ENCODE peak calls at places on chromosomes 11 and 22, in eight cellular contexts. One of them, this sample, is unnamed.
A peak's percentile ranks its signal among the peaks of the same experiment; 100 is the strongest.

GRCh38 chr11:46697303-46697702 is 3.1 kb downstream of the ARHGAP1 start:
- DNase-seq in NCI-H2081: no peak
- DNase-seq in stimulated activated CD8-positive, alpha-beta memory T cell treated with anti-CD3 and anti-CD28 coated beads, Interleukin-12 subunit alpha, Interleukin-12 subunit beta, amount 100 ng/mL, for 4 hours: no peak
- DNase-seq in NK-92 treated with Interleukin-12 subunit alpha and Interleukin-12 subunit beta, amount 100 ng/mL, for 24 hours: no peak
- DNase-seq in midbrain: peak; percentile 33
- DNase-seq in GM23338: no peak
- DNase-seq in mammary epithelial cell: no peak
- DNase-seq in HAP-1: no peak
- DNase-seq in this sample: no peak

GRCh38 chr22:34781676-34782075 is 284.3 kb upstream of the ISX start:
- DNase-seq in NCI-H2081: no peak
- DNase-seq in stimulated activated CD8-positive, alpha-beta memory T cell treated with anti-CD3 and anti-CD28 coated beads, Interleukin-12 subunit alpha, Interleukin-12 subunit beta, amount 100 ng/mL, for 4 hours: no peak
- DNase-seq in NK-92 treated with Interleukin-12 subunit alpha and Interleukin-12 subunit beta, amount 100 ng/mL, for 24 hours: no peak
- DNase-seq in midbrain: no peak
- DNase-seq in GM23338: no peak
- DNase-seq in mammary epithelial cell: no peak
- DNase-seq in HAP-1: no peak
- DNase-seq in this sample: no peak

GRCh38 chr11:119571311-119571710 is 148.3 kb upstream of the THY1 start:
- DNase-seq in NCI-H2081: no peak
- DNase-seq in stimulated activated CD8-positive, alpha-beta memory T cell treated with anti-CD3 and anti-CD28 coated beads, Interleukin-12 subunit alpha, Interleukin-12 subunit beta, amount 100 ng/mL, for 4 hours: no peak
- DNase-seq in NK-92 treated with Interleukin-12 subunit alpha and Interleukin-12 subunit beta, amount 100 ng/mL, for 24 hours: no peak
- DNase-seq in midbrain: no peak
- DNase-seq in GM23338: no peak
- DNase-seq in mammary epithelial cell: no peak
- DNase-seq in HAP-1: no peak
- DNase-seq in this sample: no peak

GRCh38 chr11:15123849-15124248 is 9.1 kb downstream of the INSC start:
- DNase-seq in NCI-H2081: no peak
- DNase-seq in stimulated activated CD8-positive, alpha-beta memory T cell treated with anti-CD3 and anti-CD28 coated beads, Interleukin-12 subunit alpha, Interleukin-12 subunit beta, amount 100 ng/mL, for 4 hours: no peak
- DNase-seq in NK-92 treated with Interleukin-12 subunit alpha and Interleukin-12 subunit beta, amount 100 ng/mL, for 24 hours: no peak
- DNase-seq in midbrain: no peak
- DNase-seq in GM23338: no peak
- DNase-seq in mammary epithelial cell: peak; percentile 76
- DNase-seq in HAP-1: no peak
- DNase-seq in this sample: no peak

GRCh38 chr11:20564811-20565210 is 34.6 kb upstream of the SLC6A5 start:
- DNase-seq in NCI-H2081: no peak
- DNase-seq in stimulated activated CD8-positive, alpha-beta memory T cell treated with anti-CD3 and anti-CD28 coated beads, Interleukin-12 subunit alpha, Interleukin-12 subunit beta, amount 100 ng/mL, for 4 hours: no peak
- DNase-seq in NK-92 treated with Interleukin-12 subunit alpha and Interleukin-12 subunit beta, amount 100 ng/mL, for 24 hours: no peak
- DNase-seq in midbrain: no peak
- DNase-seq in GM23338: no peak
- DNase-seq in mammary epithelial cell: no peak
- DNase-seq in HAP-1: no peak
- DNase-seq in this sample: no peak

GRCh38 chr11:64140101-64140500 is 25.8 kb downstream of the MACROD1 start:
- DNase-seq in NCI-H2081: no peak
- DNase-seq in stimulated activated CD8-positive, alpha-beta memory T cell treated with anti-CD3 and anti-CD28 coated beads, Interleukin-12 subunit alpha, Interleukin-12 subunit beta, amount 100 ng/mL, for 4 hours: no peak
- DNase-seq in NK-92 treated with Interleukin-12 subunit alpha and Interleukin-12 subunit beta, amount 100 ng/mL, for 24 hours: no peak
- DNase-seq in midbrain: no peak
- DNase-seq in GM23338: no peak
- DNase-seq in mammary epithelial cell: no peak
- DNase-seq in HAP-1: no peak
- DNase-seq in this sample: no peak

GRCh38 chr11:10534331-10534730 is 6.7 kb downstream of the RNF141 start:
- DNase-seq in NCI-H2081: no peak
- DNase-seq in stimulated activated CD8-positive, alpha-beta memory T cell treated with anti-CD3 and anti-CD28 coated beads, Interleukin-12 subunit alpha, Interleukin-12 subunit beta, amount 100 ng/mL, for 4 hours: no peak
- DNase-seq in NK-92 treated with Interleukin-12 subunit alpha and Interleukin-12 subunit beta, amount 100 ng/mL, for 24 hours: no peak
- DNase-seq in midbrain: no peak
- DNase-seq in GM23338: no peak
- DNase-seq in mammary epithelial cell: no peak
- DNase-seq in HAP-1: no peak
- DNase-seq in this sample: no peak

GRCh38 chr11:130813638-130814037 is 102.6 kb downstream of the SNX19 start:
- DNase-seq in NCI-H2081: no peak
- DNase-seq in stimulated activated CD8-positive, alpha-beta memory T cell treated with anti-CD3 and anti-CD28 coated beads, Interleukin-12 subunit alpha, Interleukin-12 subunit beta, amount 100 ng/mL, for 4 hours: no peak
- DNase-seq in NK-92 treated with Interleukin-12 subunit alpha and Interleukin-12 subunit beta, amount 100 ng/mL, for 24 hours: no peak
- DNase-seq in midbrain: no peak
- DNase-seq in GM23338: no peak
- DNase-seq in mammary epithelial cell: no peak
- DNase-seq in HAP-1: no peak
- DNase-seq in this sample: no peak

GRCh38 chr11:121829159-121829643 is 286.8 kb downstream of the BLID start:
- DNase-seq in NCI-H2081: no peak
- DNase-seq in stimulated activated CD8-positive, alpha-beta memory T cell treated with anti-CD3 and anti-CD28 coated beads, Interleukin-12 subunit alpha, Interleukin-12 subunit beta, amount 100 ng/mL, for 4 hours: no peak
- DNase-seq in NK-92 treated with Interleukin-12 subunit alpha and Interleukin-12 subunit beta, amount 100 ng/mL, for 24 hours: peak; percentile 3
- DNase-seq in midbrain: no peak
- DNase-seq in GM23338: no peak
- DNase-seq in mammary epithelial cell: peak; percentile 91
- DNase-seq in HAP-1: no peak
- DNase-seq in this sample: no peak

GRCh38 chr11:72821221-72821919 is 7.2 kb downstream of the ATG16L2 start:
- DNase-seq in NCI-H2081: peak; percentile 17
- DNase-seq in stimulated activated CD8-positive, alpha-beta memory T cell treated with anti-CD3 and anti-CD28 coated beads, Interleukin-12 subunit alpha, Interleukin-12 subunit beta, amount 100 ng/mL, for 4 hours: no peak
- DNase-seq in NK-92 treated with Interleukin-12 subunit alpha and Interleukin-12 subunit beta, amount 100 ng/mL, for 24 hours: no peak
- DNase-seq in midbrain: no peak
- DNase-seq in GM23338: peak; percentile 54
- DNase-seq in mammary epithelial cell: no peak
- DNase-seq in HAP-1: no peak
- DNase-seq in this sample: no peak

GRCh38 chr22:45629469-45630089 is 42.1 kb upstream of the ATXN10 start:
- DNase-seq in NCI-H2081: no peak
- DNase-seq in stimulated activated CD8-positive, alpha-beta memory T cell treated with anti-CD3 and anti-CD28 coated beads, Interleukin-12 subunit alpha, Interleukin-12 subunit beta, amount 100 ng/mL, for 4 hours: no peak
- DNase-seq in NK-92 treated with Interleukin-12 subunit alpha and Interleukin-12 subunit beta, amount 100 ng/mL, for 24 hours: no peak
- DNase-seq in midbrain: no peak
- DNase-seq in GM23338: peak; percentile 74
- DNase-seq in mammary epithelial cell: no peak
- DNase-seq in HAP-1: no peak
- DNase-seq in this sample: no peak

GRCh38 chr11:98507208-98507607 is 513.5 kb upstream of the CNTN5 start:
- DNase-seq in NCI-H2081: no peak
- DNase-seq in stimulated activated CD8-positive, alpha-beta memory T cell treated with anti-CD3 and anti-CD28 coated beads, Interleukin-12 subunit alpha, Interleukin-12 subunit beta, amount 100 ng/mL, for 4 hours: no peak
- DNase-seq in NK-92 treated with Interleukin-12 subunit alpha and Interleukin-12 subunit beta, amount 100 ng/mL, for 24 hours: no peak
- DNase-seq in midbrain: no peak
- DNase-seq in GM23338: no peak
- DNase-seq in mammary epithelial cell: no peak
- DNase-seq in HAP-1: no peak
- DNase-seq in this sample: no peak

GRCh38 chr22:26636296-26636695 is 14.5 kb downstream of the CRYBA4 start:
- DNase-seq in NCI-H2081: no peak
- DNase-seq in stimulated activated CD8-positive, alpha-beta memory T cell treated with anti-CD3 and anti-CD28 coated beads, Interleukin-12 subunit alpha, Interleukin-12 subunit beta, amount 100 ng/mL, for 4 hours: no peak
- DNase-seq in NK-92 treated with Interleukin-12 subunit alpha and Interleukin-12 subunit beta, amount 100 ng/mL, for 24 hours: no peak
- DNase-seq in midbrain: no peak
- DNase-seq in GM23338: no peak
- DNase-seq in mammary epithelial cell: no peak
- DNase-seq in HAP-1: no peak
- DNase-seq in this sample: no peak

GRCh38 chr22:39935116-39935515 is 25.1 kb upstream of the TMA7B start:
- DNase-seq in NCI-H2081: no peak
- DNase-seq in stimulated activated CD8-positive, alpha-beta memory T cell treated with anti-CD3 and anti-CD28 coated beads, Interleukin-12 subunit alpha, Interleukin-12 subunit beta, amount 100 ng/mL, for 4 hours: no peak
- DNase-seq in NK-92 treated with Interleukin-12 subunit alpha and Interleukin-12 subunit beta, amount 100 ng/mL, for 24 hours: no peak
- DNase-seq in midbrain: peak; percentile 25
- DNase-seq in GM23338: no peak
- DNase-seq in mammary epithelial cell: no peak
- DNase-seq in HAP-1: peak; percentile 51
- DNase-seq in this sample: no peak

GRCh38 chr11:65546217-65546958 is 11.8 kb downstream of the LTBP3 start:
- DNase-seq in NCI-H2081: peak; percentile 78
- DNase-seq in stimulated activated CD8-positive, alpha-beta memory T cell treated with anti-CD3 and anti-CD28 coated beads, Interleukin-12 subunit alpha, Interleukin-12 subunit beta, amount 100 ng/mL, for 4 hours: peak; percentile 98
- DNase-seq in NK-92 treated with Interleukin-12 subunit alpha and Interleukin-12 subunit beta, amount 100 ng/mL, for 24 hours: peak; percentile 84
- DNase-seq in midbrain: no peak
- DNase-seq in GM23338: peak; percentile 95
- DNase-seq in mammary epithelial cell: peak; percentile 34
- DNase-seq in HAP-1: no peak
- DNase-seq in this sample: peak; percentile 67

GRCh38 chr11:88016392-88017020 is 158.7 kb downstream of the RAB38 start:
- DNase-seq in NCI-H2081: peak; percentile 80
- DNase-seq in stimulated activated CD8-positive, alpha-beta memory T cell treated with anti-CD3 and anti-CD28 coated beads, Interleukin-12 subunit alpha, Interleukin-12 subunit beta, amount 100 ng/mL, for 4 hours: peak; percentile 0
- DNase-seq in NK-92 treated with Interleukin-12 subunit alpha and Interleukin-12 subunit beta, amount 100 ng/mL, for 24 hours: peak; percentile 24
- DNase-seq in midbrain: peak; percentile 64
- DNase-seq in GM23338: peak; percentile 89
- DNase-seq in mammary epithelial cell: peak; percentile 66
- DNase-seq in HAP-1: peak; percentile 54
- DNase-seq in this sample: peak; percentile 73

GRCh38 chr22:19704355-19705015 is 9.8 kb upstream of the SEPTIN5 start:
- DNase-seq in NCI-H2081: no peak
- DNase-seq in stimulated activated CD8-positive, alpha-beta memory T cell treated with anti-CD3 and anti-CD28 coated beads, Interleukin-12 subunit alpha, Interleukin-12 subunit beta, amount 100 ng/mL, for 4 hours: no peak
- DNase-seq in NK-92 treated with Interleukin-12 subunit alpha and Interleukin-12 subunit beta, amount 100 ng/mL, for 24 hours: no peak
- DNase-seq in midbrain: no peak
- DNase-seq in GM23338: no peak
- DNase-seq in mammary epithelial cell: no peak
- DNase-seq in HAP-1: no peak
- DNase-seq in this sample: no peak

GRCh38 chr11:95891423-95892177 is 32.3 kb downstream of the MTMR2 start:
- DNase-seq in NCI-H2081: no peak
- DNase-seq in stimulated activated CD8-positive, alpha-beta memory T cell treated with anti-CD3 and anti-CD28 coated beads, Interleukin-12 subunit alpha, Interleukin-12 subunit beta, amount 100 ng/mL, for 4 hours: no peak
- DNase-seq in NK-92 treated with Interleukin-12 subunit alpha and Interleukin-12 subunit beta, amount 100 ng/mL, for 24 hours: no peak
- DNase-seq in midbrain: no peak
- DNase-seq in GM23338: no peak
- DNase-seq in mammary epithelial cell: no peak
- DNase-seq in HAP-1: no peak
- DNase-seq in this sample: no peak

GRCh38 chr11:94511932-94512781 is at the start of gene C11orf97:
- DNase-seq in NCI-H2081: no peak
- DNase-seq in stimulated activated CD8-positive, alpha-beta memory T cell treated with anti-CD3 and anti-CD28 coated beads, Interleukin-12 subunit alpha, Interleukin-12 subunit beta, amount 100 ng/mL, for 4 hours: peak; percentile 42
- DNase-seq in NK-92 treated with Interleukin-12 subunit alpha and Interleukin-12 subunit beta, amount 100 ng/mL, for 24 hours: no peak
- DNase-seq in midbrain: peak; percentile 38
- DNase-seq in GM23338: peak; percentile 91
- DNase-seq in mammary epithelial cell: peak; percentile 28
- DNase-seq in HAP-1: no peak
- DNase-seq in this sample: peak; percentile 23

GRCh38 chr11:119107538-119108150 is 500 bp downstream of the C2CD2L start:
- DNase-seq in NCI-H2081: no peak
- DNase-seq in stimulated activated CD8-positive, alpha-beta memory T cell treated with anti-CD3 and anti-CD28 coated beads, Interleukin-12 subunit alpha, Interleukin-12 subunit beta, amount 100 ng/mL, for 4 hours: no peak
- DNase-seq in NK-92 treated with Interleukin-12 subunit alpha and Interleukin-12 subunit beta, amount 100 ng/mL, for 24 hours: no peak
- DNase-seq in midbrain: no peak
- DNase-seq in GM23338: no peak
- DNase-seq in mammary epithelial cell: no peak
- DNase-seq in HAP-1: no peak
- DNase-seq in this sample: no peak

GRCh38 chr22:27990879-27991278 is 71.8 kb upstream of the PITPNB start:
- DNase-seq in NCI-H2081: no peak
- DNase-seq in stimulated activated CD8-positive, alpha-beta memory T cell treated with anti-CD3 and anti-CD28 coated beads, Interleukin-12 subunit alpha, Interleukin-12 subunit beta, amount 100 ng/mL, for 4 hours: no peak
- DNase-seq in NK-92 treated with Interleukin-12 subunit alpha and Interleukin-12 subunit beta, amount 100 ng/mL, for 24 hours: no peak
- DNase-seq in midbrain: no peak
- DNase-seq in GM23338: peak; percentile 93
- DNase-seq in mammary epithelial cell: no peak
- DNase-seq in HAP-1: peak; percentile 26
- DNase-seq in this sample: no peak

GRCh38 chr11:125517116-125517804 is 21.2 kb upstream of the FEZ1 start:
- DNase-seq in NCI-H2081: no peak
- DNase-seq in stimulated activated CD8-positive, alpha-beta memory T cell treated with anti-CD3 and anti-CD28 coated beads, Interleukin-12 subunit alpha, Interleukin-12 subunit beta, amount 100 ng/mL, for 4 hours: no peak
- DNase-seq in NK-92 treated with Interleukin-12 subunit alpha and Interleukin-12 subunit beta, amount 100 ng/mL, for 24 hours: no peak
- DNase-seq in midbrain: peak; percentile 27
- DNase-seq in GM23338: peak; percentile 100
- DNase-seq in mammary epithelial cell: no peak
- DNase-seq in HAP-1: peak; percentile 95
- DNase-seq in this sample: no peak

GRCh38 chr11:109039611-109040010 is 374.7 kb downstream of the DDX10 start:
- DNase-seq in NCI-H2081: peak; percentile 4
- DNase-seq in stimulated activated CD8-positive, alpha-beta memory T cell treated with anti-CD3 and anti-CD28 coated beads, Interleukin-12 subunit alpha, Interleukin-12 subunit beta, amount 100 ng/mL, for 4 hours: no peak
- DNase-seq in NK-92 treated with Interleukin-12 subunit alpha and Interleukin-12 subunit beta, amount 100 ng/mL, for 24 hours: no peak
- DNase-seq in midbrain: no peak
- DNase-seq in GM23338: no peak
- DNase-seq in mammary epithelial cell: peak; percentile 15
- DNase-seq in HAP-1: peak; percentile 22
- DNase-seq in this sample: no peak

GRCh38 chr22:41983516-41983915 is 14.3 kb downstream of the SEPTIN3 start:
- DNase-seq in NCI-H2081: no peak
- DNase-seq in stimulated activated CD8-positive, alpha-beta memory T cell treated with anti-CD3 and anti-CD28 coated beads, Interleukin-12 subunit alpha, Interleukin-12 subunit beta, amount 100 ng/mL, for 4 hours: no peak
- DNase-seq in NK-92 treated with Interleukin-12 subunit alpha and Interleukin-12 subunit beta, amount 100 ng/mL, for 24 hours: no peak
- DNase-seq in midbrain: no peak
- DNase-seq in GM23338: no peak
- DNase-seq in mammary epithelial cell: peak; percentile 57
- DNase-seq in HAP-1: no peak
- DNase-seq in this sample: peak; percentile 84

GRCh38 chr11:62909107-62909894 is 11.9 kb downstream of the CHRM1 start:
- DNase-seq in NCI-H2081: peak; percentile 22
- DNase-seq in stimulated activated CD8-positive, alpha-beta memory T cell treated with anti-CD3 and anti-CD28 coated beads, Interleukin-12 subunit alpha, Interleukin-12 subunit beta, amount 100 ng/mL, for 4 hours: no peak
- DNase-seq in NK-92 treated with Interleukin-12 subunit alpha and Interleukin-12 subunit beta, amount 100 ng/mL, for 24 hours: no peak
- DNase-seq in midbrain: peak; percentile 20
- DNase-seq in GM23338: peak; percentile 99
- DNase-seq in mammary epithelial cell: peak; percentile 53
- DNase-seq in HAP-1: peak; percentile 48
- DNase-seq in this sample: no peak

GRCh38 chr11:59025097-59025496 is 61.0 kb upstream of the GLYATL1B start:
- DNase-seq in NCI-H2081: no peak
- DNase-seq in stimulated activated CD8-positive, alpha-beta memory T cell treated with anti-CD3 and anti-CD28 coated beads, Interleukin-12 subunit alpha, Interleukin-12 subunit beta, amount 100 ng/mL, for 4 hours: no peak
- DNase-seq in NK-92 treated with Interleukin-12 subunit alpha and Interleukin-12 subunit beta, amount 100 ng/mL, for 24 hours: no peak
- DNase-seq in midbrain: no peak
- DNase-seq in GM23338: no peak
- DNase-seq in mammary epithelial cell: no peak
- DNase-seq in HAP-1: no peak
- DNase-seq in this sample: no peak

GRCh38 chr11:86608251-86608799 is 64.1 kb downstream of the ME3 start:
- DNase-seq in NCI-H2081: peak; percentile 23
- DNase-seq in stimulated activated CD8-positive, alpha-beta memory T cell treated with anti-CD3 and anti-CD28 coated beads, Interleukin-12 subunit alpha, Interleukin-12 subunit beta, amount 100 ng/mL, for 4 hours: no peak
- DNase-seq in NK-92 treated with Interleukin-12 subunit alpha and Interleukin-12 subunit beta, amount 100 ng/mL, for 24 hours: peak; percentile 24
- DNase-seq in midbrain: peak; percentile 58
- DNase-seq in GM23338: peak; percentile 82
- DNase-seq in mammary epithelial cell: peak; percentile 72
- DNase-seq in HAP-1: peak; percentile 64
- DNase-seq in this sample: peak; percentile 67

GRCh38 chr11:117717485-117718314 is 79.3 kb downstream of the DSCAML1 start:
- DNase-seq in NCI-H2081: peak; percentile 22
- DNase-seq in stimulated activated CD8-positive, alpha-beta memory T cell treated with anti-CD3 and anti-CD28 coated beads, Interleukin-12 subunit alpha, Interleukin-12 subunit beta, amount 100 ng/mL, for 4 hours: no peak
- DNase-seq in NK-92 treated with Interleukin-12 subunit alpha and Interleukin-12 subunit beta, amount 100 ng/mL, for 24 hours: no peak
- DNase-seq in midbrain: peak; percentile 90
- DNase-seq in GM23338: peak; percentile 75
- DNase-seq in mammary epithelial cell: no peak
- DNase-seq in HAP-1: no peak
- DNase-seq in this sample: no peak

GRCh38 chr11:102551188-102551781 is 20.7 kb upstream of the MMP7 start:
- DNase-seq in NCI-H2081: no peak
- DNase-seq in stimulated activated CD8-positive, alpha-beta memory T cell treated with anti-CD3 and anti-CD28 coated beads, Interleukin-12 subunit alpha, Interleukin-12 subunit beta, amount 100 ng/mL, for 4 hours: no peak
- DNase-seq in NK-92 treated with Interleukin-12 subunit alpha and Interleukin-12 subunit beta, amount 100 ng/mL, for 24 hours: no peak
- DNase-seq in midbrain: no peak
- DNase-seq in GM23338: no peak
- DNase-seq in mammary epithelial cell: no peak
- DNase-seq in HAP-1: no peak
- DNase-seq in this sample: no peak

GRCh38 chr11:13495929-13496328 is at the start of gene PTH:
- DNase-seq in NCI-H2081: no peak
- DNase-seq in stimulated activated CD8-positive, alpha-beta memory T cell treated with anti-CD3 and anti-CD28 coated beads, Interleukin-12 subunit alpha, Interleukin-12 subunit beta, amount 100 ng/mL, for 4 hours: no peak
- DNase-seq in NK-92 treated with Interleukin-12 subunit alpha and Interleukin-12 subunit beta, amount 100 ng/mL, for 24 hours: no peak
- DNase-seq in midbrain: no peak
- DNase-seq in GM23338: no peak
- DNase-seq in mammary epithelial cell: no peak
- DNase-seq in HAP-1: no peak
- DNase-seq in this sample: no peak

This sample was measured in AML-193.